ENCODE peak calls at places on chromosomes 1 and 21, in six cellular contexts. R is fibroblast of mammary gland; S is T follicular helper cell; Q is stimulated activated CD4-positive, alpha-beta T cell treated with anti-CD3 and anti-CD28 coated beads, Interleukin-1b, Interleukin-23, amount 100 ng/mL, for 4 hours; F is dorsolateral prefrontal cortex; M is HT1080. U is an unnamed sample.

GRCh38 chr1:91673603-91674002 is 173.0 kb downstream of the CDC7 start:
- DNase-seq in R (peak), S (no peak), Q (no peak), F (no peak), M (no peak), U (peak)

GRCh38 chr1:119139857-119140176 is 636 bp downstream of the WARS2 start:
- DNase-seq in R (no peak), S (no peak), Q (no peak), F (no peak), M (no peak), U (no peak)

GRCh38 chr1:28921286-28921869 is 7.0 kb downstream of the EPB41 start:
- DNase-seq in R (no peak), S (no peak), Q (no peak), F (no peak), M (no peak), U (no peak)

GRCh38 chr1:212814989-212815388 is 23.3 kb downstream of the TATDN3 start:
- DNase-seq in R (peak), S (no peak), Q (no peak), F (no peak), M (no peak), U (peak)

GRCh38 chr1:31064115-31064514 is 1.4 kb downstream of the PUM1 start:
- DNase-seq in R (no peak), S (no peak), Q (no peak), F (no peak), M (no peak), U (no peak)

GRCh38 chr1:217363319-217363718 is 267.6 kb downstream of the GPATCH2 start:
- DNase-seq in R (peak), S (no peak), Q (no peak), F (no peak), M (peak), U (peak)

GRCh38 chr1:110084226-110085078 is 14.0 kb upstream of the ALX3 start:
- DNase-seq in R (peak), S (no peak), Q (no peak), F (no peak), M (no peak), U (peak)

GRCh38 chr1:226606311-226607267 is 58.0 kb downstream of the STUM start:
- DNase-seq in R (peak), S (no peak), Q (no peak), F (no peak), M (no peak), U (no peak)

GRCh38 chr21:45957986-45958610 is 23.5 kb upstream of the COL6A1 start:
- DNase-seq in R (peak), S (no peak), Q (no peak), F (no peak), M (no peak), U (peak)

GRCh38 chr1:157878059-157878458 is 36.5 kb upstream of the CD5L start:
- DNase-seq in R (peak), S (no peak), Q (no peak), F (no peak), M (peak), U (peak)

U was measured in LHCN-M2.